ENCODE peak calls at places on chromosome 12, in five cellular contexts. One of them, this sample, is unnamed.

GRCh38 chr12:74770552-74770951 is 232.9 kb downstream of the ATXN7L3B start:
- DNase-seq in H9: no peak
- DNase-seq in neuronal stem cell: no peak
- DNase-seq in trophoblast cell: no peak
- DNase-seq in H1: no peak
- DNase-seq in this sample: no peak

GRCh38 chr12:32106153-32106516 is 512 bp upstream of the BICD1 start:
- DNase-seq in H9: no peak
- DNase-seq in neuronal stem cell: no peak
- DNase-seq in H1: no peak
- DNase-seq in trophoblast cell: no peak
- DNase-seq in this sample: no peak

GRCh38 chr12:67766370-67766769 is 117.8 kb downstream of the DYRK2 start:
- DNase-seq in H9: no peak
- DNase-seq in neuronal stem cell: no peak
- DNase-seq in trophoblast cell: peak; percentile 10
- DNase-seq in H1: no peak
- DNase-seq in this sample: peak; percentile 78

GRCh38 chr12:112823582-112824149 is 32.1 kb downstream of the RPH3A start:
- DNase-seq in neuronal stem cell: no peak
- DNase-seq in H9: no peak
- DNase-seq in H1: no peak
- DNase-seq in trophoblast cell: no peak
- DNase-seq in this sample: no peak

GRCh38 chr12:74903522-74903921 is 306.1 kb downstream of the KCNC2 start:
- DNase-seq in H1: peak; percentile 47
- DNase-seq in trophoblast cell: no peak
- DNase-seq in neuronal stem cell: peak; percentile 8
- DNase-seq in H9: peak; percentile 66
- DNase-seq in this sample: peak; percentile 5

GRCh38 chr12:57519758-57520007 is 631 bp downstream of the DDIT3 start:
- DNase-seq in H1: no peak
- DNase-seq in neuronal stem cell: no peak
- DNase-seq in trophoblast cell: no peak
- DNase-seq in H9: peak; percentile 74
- DNase-seq in this sample: no peak

GRCh38 chr12:18139989-18140596 is 50.1 kb upstream of the RERGL start:
- DNase-seq in H1: no peak
- DNase-seq in H9: no peak
- DNase-seq in neuronal stem cell: peak; percentile 15
- DNase-seq in trophoblast cell: peak; percentile 71
- DNase-seq in this sample: peak; percentile 52

GRCh38 chr12:34406228-34406995 is 384.1 kb downstream of the ALG10 start:
- DNase-seq in trophoblast cell: no peak
- DNase-seq in neuronal stem cell: no peak
- DNase-seq in H9: peak; percentile 5
- DNase-seq in H1: no peak
- DNase-seq in this sample: no peak

GRCh38 chr12:106774808-106775524 is 484 bp downstream of the RIC8B start:
- DNase-seq in trophoblast cell: peak; percentile 23
- DNase-seq in H1: no peak
- DNase-seq in H9: no peak
- DNase-seq in neuronal stem cell: no peak
- DNase-seq in this sample: no peak

GRCh38 chr12:120771097-120771496 is 45.5 kb downstream of the ACADS start:
- DNase-seq in H1: no peak
- DNase-seq in neuronal stem cell: peak; percentile 68
- DNase-seq in trophoblast cell: no peak
- DNase-seq in H9: no peak
- DNase-seq in this sample: no peak

GRCh38 chr12:23564454-23564853 is 385.0 kb downstream of the SOX5 start:
- DNase-seq in trophoblast cell: no peak
- DNase-seq in H9: no peak
- DNase-seq in neuronal stem cell: no peak
- DNase-seq in H1: no peak
- DNase-seq in this sample: peak; percentile 24

GRCh38 chr12:30515351-30515750 is 180.3 kb downstream of the IPO8 start:
- DNase-seq in neuronal stem cell: peak; percentile 11
- DNase-seq in trophoblast cell: no peak
- DNase-seq in H1: no peak
- DNase-seq in H9: no peak
- DNase-seq in this sample: peak; percentile 39

GRCh38 chr12:14138495-14138894 is 157.1 kb upstream of the GRIN2B start:
- DNase-seq in H9: peak; percentile 69
- DNase-seq in H1: peak; percentile 62
- DNase-seq in trophoblast cell: no peak
- DNase-seq in neuronal stem cell: peak; percentile 9
- DNase-seq in this sample: no peak

GRCh38 chr12:116142936-116143882 is 134.3 kb downstream of the MED13L start:
- DNase-seq in H1: no peak
- DNase-seq in neuronal stem cell: no peak
- DNase-seq in trophoblast cell: peak; percentile 28
- DNase-seq in H9: no peak
- DNase-seq in this sample: peak; percentile 94

GRCh38 chr12:92146497-92146828 is 817 bp upstream of the BTG1 start:
- DNase-seq in trophoblast cell: no peak
- DNase-seq in H9: no peak
- DNase-seq in H1: no peak
- DNase-seq in neuronal stem cell: no peak
- DNase-seq in this sample: no peak

GRCh38 chr12:71214511-71215285 is 56.9 kb upstream of the TSPAN8 start:
- DNase-seq in neuronal stem cell: peak; percentile 48
- DNase-seq in H1: no peak
- DNase-seq in H9: no peak
- DNase-seq in trophoblast cell: peak; percentile 73
- DNase-seq in this sample: no peak

GRCh38 chr12:68786929-68787328 is 21.0 kb upstream of the MDM2 start:
- DNase-seq in H9: no peak
- DNase-seq in trophoblast cell: no peak
- DNase-seq in neuronal stem cell: no peak
- DNase-seq in H1: no peak
- DNase-seq in this sample: no peak

GRCh38 chr12:68781728-68782127 is 26.2 kb upstream of the MDM2 start:
- DNase-seq in neuronal stem cell: no peak
- DNase-seq in trophoblast cell: no peak
- DNase-seq in H9: no peak
- DNase-seq in H1: no peak
- DNase-seq in this sample: no peak

GRCh38 chr12:68785358-68785757 is 22.6 kb upstream of the MDM2 start:
- DNase-seq in H9: no peak
- DNase-seq in neuronal stem cell: no peak
- DNase-seq in H1: no peak
- DNase-seq in trophoblast cell: peak; percentile 17
- DNase-seq in this sample: no peak

GRCh38 chr12:68785823-68786222 is 22.2 kb upstream of the MDM2 start:
- DNase-seq in neuronal stem cell: no peak
- DNase-seq in H9: no peak
- DNase-seq in trophoblast cell: no peak
- DNase-seq in H1: no peak
- DNase-seq in this sample: no peak

GRCh38 chr12:68784015-68784414 is 24.0 kb upstream of the MDM2 start:
- DNase-seq in neuronal stem cell: no peak
- DNase-seq in trophoblast cell: peak; percentile 79
- DNase-seq in H9: no peak
- DNase-seq in H1: no peak
- DNase-seq in this sample: no peak
- H3K14ac ChIP-seq in neuronal stem cell: no peak overlapping the region
- H3K14ac ChIP-seq in trophoblast cell: no peak overlapping the region
- H3K14ac ChIP-seq in H9: no peak overlapping the region
- H3K14ac ChIP-seq in H1: no peak overlapping the region
- H3K14ac ChIP-seq in this sample: no peak overlapping the region

GRCh38 chr12:6171409-6172015 is 28.7 kb upstream of the CD9 start:
- DNase-seq in H9: no peak
- DNase-seq in neuronal stem cell: no peak
- DNase-seq in H1: no peak
- DNase-seq in trophoblast cell: peak; percentile 39
- DNase-seq in this sample: no peak

GRCh38 chr12:6165418-6165817 is 34.8 kb upstream of the CD9 start:
- DNase-seq in neuronal stem cell: no peak
- DNase-seq in H1: no peak
- DNase-seq in H9: no peak
- DNase-seq in trophoblast cell: peak; percentile 73
- DNase-seq in this sample: peak; percentile 38

GRCh38 chr12:6169107-6169440 is 31.1 kb upstream of the CD9 start:
- DNase-seq in neuronal stem cell: no peak
- DNase-seq in H1: no peak
- DNase-seq in H9: no peak
- DNase-seq in trophoblast cell: no peak
- DNase-seq in this sample: no peak

GRCh38 chr12:6166808-6167207 is 33.4 kb upstream of the CD9 start:
- DNase-seq in H9: no peak
- DNase-seq in trophoblast cell: no peak
- DNase-seq in neuronal stem cell: no peak
- DNase-seq in H1: no peak
- DNase-seq in this sample: no peak

DNA sequence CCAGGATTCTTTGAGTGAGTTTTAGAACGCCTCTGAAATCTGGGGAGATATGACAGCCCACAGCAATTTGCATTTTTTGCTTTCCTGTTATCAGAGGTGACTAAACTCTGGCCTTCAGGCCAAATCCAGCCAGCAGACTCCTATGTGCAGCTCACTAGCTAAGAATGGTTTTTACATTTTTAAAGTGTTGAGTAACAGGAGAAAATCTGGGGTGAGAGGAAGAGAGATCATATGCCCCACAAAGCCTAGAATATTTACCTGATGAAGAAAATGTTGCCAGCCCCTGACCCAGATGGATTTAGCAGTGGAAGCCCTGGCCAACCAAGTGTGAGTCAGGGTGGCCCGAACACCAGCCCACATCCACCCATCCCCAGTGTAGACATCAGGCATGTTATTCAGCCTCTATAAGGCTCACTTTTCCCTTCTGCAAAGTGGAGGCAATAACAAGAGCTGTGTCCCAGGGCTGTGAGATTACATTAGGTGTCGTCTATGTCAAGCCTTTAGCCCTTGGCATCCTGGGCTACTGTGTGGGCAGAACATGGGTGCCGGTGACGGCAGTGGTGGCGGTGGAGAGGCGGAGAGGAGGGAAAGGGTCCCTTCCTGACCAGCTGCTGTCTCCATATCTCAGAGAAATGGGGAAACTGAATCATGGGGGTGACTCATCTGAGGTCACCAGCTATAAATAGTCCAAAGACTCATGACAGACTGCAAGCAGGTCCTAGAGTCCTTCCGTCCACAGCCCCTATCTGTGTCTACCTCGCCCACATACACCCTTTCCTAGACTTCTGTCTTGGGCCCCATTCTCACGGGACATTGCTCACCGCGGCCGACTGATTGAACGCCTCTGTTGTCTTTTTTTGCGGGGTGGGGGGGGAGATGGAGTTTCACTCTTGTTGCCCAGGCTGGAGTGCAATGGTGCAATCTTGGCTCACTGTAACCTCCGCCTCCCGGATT is 32.6 kb upstream of the CD9 start:
- DNase-seq in H9: no peak
- DNase-seq in trophoblast cell: peak; percentile 98
- DNase-seq in neuronal stem cell: no peak
- DNase-seq in H1: no peak
- DNase-seq in this sample: peak; percentile 99
- H2AFZ ChIP-seq in H9: no peak overlapping the region
- H2AFZ ChIP-seq in trophoblast cell: peak overlapping the region; percentile 63
- H2AFZ ChIP-seq in neuronal stem cell: no peak overlapping the region
- H2AFZ ChIP-seq in H1: no peak overlapping the region
- H2AFZ ChIP-seq in this sample: peak overlapping the region; percentile 47

GRCh38 chr12:29333178-29333577 is 47.8 kb downstream of the ERGIC2 start:
- DNase-seq in neuronal stem cell: no peak
- DNase-seq in H9: no peak
- DNase-seq in H1: no peak
- DNase-seq in trophoblast cell: no peak
- DNase-seq in this sample: no peak

GRCh38 chr12:29343022-29343799 is 37.8 kb downstream of the ERGIC2 start:
- DNase-seq in neuronal stem cell: no peak
- DNase-seq in trophoblast cell: no peak
- DNase-seq in H1: no peak
- DNase-seq in H9: no peak
- DNase-seq in this sample: no peak

GRCh38 chr12:29334911-29335310 is 46.1 kb downstream of the ERGIC2 start:
- DNase-seq in H1: no peak
- DNase-seq in trophoblast cell: peak; percentile 59
- DNase-seq in neuronal stem cell: no peak
- DNase-seq in H9: no peak
- DNase-seq in this sample: no peak

GRCh38 chr12:29337325-29337724 is 43.6 kb downstream of the ERGIC2 start:
- DNase-seq in H1: no peak
- DNase-seq in trophoblast cell: no peak
- DNase-seq in H9: no peak
- DNase-seq in neuronal stem cell: no peak
- DNase-seq in this sample: no peak
- H3K14ac ChIP-seq in H1: no peak overlapping the region
- H3K14ac ChIP-seq in trophoblast cell: no peak overlapping the region
- H3K14ac ChIP-seq in H9: no peak overlapping the region
- H3K14ac ChIP-seq in neuronal stem cell: no peak overlapping the region
- H3K14ac ChIP-seq in this sample: no peak overlapping the region

GRCh38 chr12:48789858-48790326 is 1.0 kb upstream of the ADCY6 start:
- DNase-seq in neuronal stem cell: no peak
- DNase-seq in trophoblast cell: no peak
- DNase-seq in H1: peak; percentile 66
- DNase-seq in H9: no peak
- DNase-seq in this sample: no peak

GRCh38 chr12:48788522-48788851 is 402 bp downstream of the ADCY6 start:
- DNase-seq in neuronal stem cell: no peak
- DNase-seq in H9: no peak
- DNase-seq in trophoblast cell: no peak
- DNase-seq in H1: peak; percentile 72
- DNase-seq in this sample: no peak

GRCh38 chr12:48786591-48787544 is 2.0 kb downstream of the ADCY6 start:
- DNase-seq in H1: no peak
- DNase-seq in neuronal stem cell: no peak
- DNase-seq in trophoblast cell: no peak
- DNase-seq in H9: no peak
- DNase-seq in this sample: no peak

GRCh38 chr12:48788852-48789775 is at the start of gene ADCY6:
- DNase-seq in neuronal stem cell: peak; percentile 84
- DNase-seq in H1: peak; percentile 86
- DNase-seq in H9: peak; percentile 86
- DNase-seq in trophoblast cell: peak; percentile 44
- DNase-seq in this sample: peak; percentile 80

DNA sequence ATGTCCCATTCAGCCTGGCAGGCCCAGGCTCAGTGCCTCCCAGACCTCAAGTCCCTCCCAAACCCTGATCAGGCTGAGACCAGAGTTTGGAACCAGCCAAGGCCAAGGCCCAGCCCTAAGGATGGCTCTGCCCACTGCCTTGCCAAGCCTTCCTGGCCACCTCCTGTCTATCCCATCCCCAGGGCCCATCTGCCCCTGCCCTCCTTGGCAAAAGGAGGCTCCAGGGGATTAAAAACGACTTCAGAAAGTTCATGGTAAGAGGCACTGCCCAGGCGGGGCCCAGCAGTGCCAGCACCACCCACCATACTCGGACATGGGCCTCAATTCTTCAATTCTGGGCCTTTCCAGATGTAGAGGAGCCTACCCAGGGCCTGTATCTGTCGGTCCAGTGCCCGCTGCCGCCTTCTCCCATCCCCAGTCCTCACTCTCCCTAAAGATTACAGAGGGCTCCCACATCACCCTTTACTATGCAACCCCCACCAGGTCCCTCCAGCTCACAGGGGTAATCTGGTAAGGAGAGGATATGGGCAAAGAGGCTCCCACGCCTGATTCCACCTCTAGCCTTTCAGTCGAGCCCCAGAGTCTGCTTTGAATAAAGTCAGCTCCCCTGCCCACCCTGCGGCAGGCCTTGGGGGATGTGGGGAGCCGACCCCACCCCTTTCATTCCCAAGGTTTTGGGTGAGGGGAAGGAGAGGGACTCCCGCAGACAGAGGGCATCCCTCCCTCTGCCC is 933 bp downstream of the ADCY6 start:
- DNase-seq in H9: no peak
- DNase-seq in trophoblast cell: no peak
- DNase-seq in H1: peak; percentile 64
- DNase-seq in neuronal stem cell: no peak
- DNase-seq in this sample: no peak
- H2AFZ ChIP-seq in H9: no peak overlapping the region
- H2AFZ ChIP-seq in trophoblast cell: no peak overlapping the region
- H2AFZ ChIP-seq in H1: no peak overlapping the region
- H2AFZ ChIP-seq in neuronal stem cell: peak overlapping the region; percentile 99
- H2AFZ ChIP-seq in this sample: no peak overlapping the region